ENCODE peak calls at places on chromosomes 11 and 22, in eight cellular contexts. P is right atrium auricular region; S is effector memory CD4-positive, alpha-beta T cell; K is IMR-90; F is cardiac muscle cell; R is upper lobe of left lung; O is substantia nigra; E is ascending aorta. G is an unnamed sample.

GRCh38 chr11:104000798-104001197 is 35.6 kb upstream of the DDI1 start:
- DNase-seq in O (no peak), E (no peak), P (no peak), S (no peak), R (no peak), K (peak), F (peak), G (no peak)

GRCh38 chr11:6418199-6418957 is 516 bp downstream of the APBB1 start:
- DNase-seq in F (no peak), P (no peak), O (no peak), K (no peak), S (no peak), E (no peak), R (no peak), G (no peak)

GRCh38 chr22:27790396-27791216 is 10.9 kb downstream of the MN1 start:
- DNase-seq in O (no peak), R (no peak), S (no peak), P (no peak), K (no peak), F (no peak), E (no peak), G (no peak)

GRCh38 chr11:65625628-65626342 is 10.2 kb downstream of the PCNX3 start:
- DNase-seq in R (peak), O (peak), K (no peak), F (peak), S (peak), P (no peak), E (no peak), G (peak)

GRCh38 chr11:115590254-115590653 is 86.0 kb upstream of the CADM1 start:
- DNase-seq in E (no peak), F (no peak), K (no peak), R (no peak), O (no peak), P (no peak), S (no peak), G (no peak)

GRCh38 chr22:32378703-32379272 is 21.1 kb downstream of the RFPL3 start:
- DNase-seq in R (no peak), F (peak), O (peak), E (no peak), P (no peak), K (peak), S (no peak), G (peak)

GRCh38 chr11:85346484-85346883 is 280.7 kb downstream of the DLG2 start:
- DNase-seq in O (no peak), P (no peak), R (no peak), E (no peak), F (no peak), K (no peak), S (no peak), G (no peak)

GRCh38 chr22:24305260-24305692 is 34.6 kb downstream of the SPECC1L start:
- DNase-seq in E (no peak), P (no peak), K (peak), O (no peak), R (no peak), S (no peak), F (peak), G (no peak)

GRCh38 chr11:74232316-74232950 is 61.3 kb downstream of the PPME1 start:
- DNase-seq in R (no peak), S (no peak), E (no peak), F (no peak), K (no peak), P (no peak), O (no peak), G (no peak)

GRCh38 chr11:81080476-81080875 is 1639.6 kb upstream of the TENM4 start:
- DNase-seq in F (no peak), K (no peak), R (no peak), O (no peak), E (no peak), P (no peak), S (no peak), G (no peak)

GRCh38 chr22:27775698-27776409 is 25.7 kb downstream of the MN1 start:
- DNase-seq in K (no peak), S (no peak), O (no peak), E (no peak), R (no peak), F (no peak), P (no peak), G (no peak)

GRCh38 chr11:69923196-69923595 is 104.0 kb upstream of the FGF3 start:
- DNase-seq in R (no peak), P (no peak), E (peak), O (no peak), K (no peak), F (no peak), S (no peak), G (no peak)

GRCh38 chr22:36289406-36289870 is 36.5 kb downstream of the APOL1 start:
- DNase-seq in R (peak), O (no peak), P (no peak), E (no peak), F (no peak), K (no peak), S (no peak), G (no peak)
- H3K27ac ChIP-seq in R (no peak), O (no peak), P (no peak), E (no peak), F (no peak), K (no peak), S (peak), G (no peak)

GRCh38 chr11:64203421-64204079 is 3.0 kb upstream of the FERMT3 start:
- DNase-seq in P (no peak), R (no peak), E (no peak), K (no peak), S (no peak), O (no peak), F (no peak), G (no peak)

GRCh38 chr11:64204464-64204989 is 2.0 kb upstream of the FERMT3 start:
- DNase-seq in E (peak), R (peak), P (peak), O (peak), K (peak), F (peak), S (peak), G (peak)

GRCh38 chr11:64201524-64201923 is 5.0 kb upstream of the FERMT3 start:
- DNase-seq in O (no peak), F (no peak), P (no peak), S (no peak), K (no peak), E (no peak), R (no peak), G (no peak)

GRCh38 chr11:64204080-64204440 is 2.5 kb upstream of the FERMT3 start:
- DNase-seq in E (no peak), F (no peak), P (no peak), K (no peak), O (no peak), R (no peak), S (no peak), G (no peak)

GRCh38 chr11:64202992-64203391 is 3.5 kb upstream of the FERMT3 start:
- DNase-seq in S (no peak), P (no peak), E (no peak), R (no peak), O (no peak), F (no peak), K (no peak), G (no peak)
- H3K27ac ChIP-seq in S (no peak), P (no peak), E (no peak), R (no peak), O (no peak), F (no peak), K (no peak), G (no peak)

GRCh38 chr11:76911415-76911808 is 50.7 kb downstream of the ACER3 start:
- DNase-seq in R (no peak), E (no peak), P (no peak), F (no peak), K (no peak), S (no peak), O (no peak), G (no peak)
- H3K27ac ChIP-seq in R (peak), E (no peak), P (no peak), F (no peak), K (no peak), S (no peak), O (no peak), G (no peak)

GRCh38 chr22:44360686-44361381 is 48.1 kb upstream of the SHISAL1 start:
- DNase-seq in S (no peak), K (peak), F (peak), P (peak), R (peak), E (peak), O (no peak), G (no peak)

GRCh38 chr22:44361391-44362126 is 48.8 kb upstream of the SHISAL1 start:
- DNase-seq in E (no peak), K (no peak), F (no peak), O (no peak), S (no peak), R (no peak), P (no peak), G (no peak)

GRCh38 chr22:44363980-44364749 is 51.4 kb upstream of the SHISAL1 start:
- DNase-seq in P (peak), O (no peak), K (no peak), S (no peak), F (no peak), E (peak), R (no peak), G (no peak)

GRCh38 chr22:44363214-44363979 is 50.6 kb upstream of the SHISAL1 start:
- DNase-seq in R (peak), F (peak), E (peak), S (no peak), O (no peak), K (peak), P (peak), G (no peak)

GRCh38 chr22:44362249-44363040 is 49.7 kb upstream of the SHISAL1 start:
- DNase-seq in E (no peak), S (no peak), O (no peak), R (no peak), K (peak), F (no peak), P (no peak), G (no peak)
- H3K27ac ChIP-seq in E (peak), S (no peak), O (no peak), R (no peak), K (peak), F (no peak), P (peak), G (no peak)

GRCh38 chr11:44742470-44742869 is 15.7 kb downstream of the TSPAN18 start:
- DNase-seq in E (no peak), S (no peak), R (no peak), O (no peak), P (no peak), F (no peak), K (no peak), G (no peak)

GRCh38 chr11:44741976-44742375 is 15.2 kb downstream of the TSPAN18 start:
- DNase-seq in S (no peak), O (no peak), F (no peak), K (no peak), E (no peak), R (no peak), P (no peak), G (no peak)

GRCh38 chr11:44743326-44743725 is 16.6 kb downstream of the TSPAN18 start:
- DNase-seq in F (no peak), K (no peak), P (no peak), O (no peak), S (no peak), E (no peak), R (no peak), G (no peak)

GRCh38 chr11:44746894-44747293 is 20.1 kb downstream of the TSPAN18 start:
- DNase-seq in F (no peak), P (no peak), E (no peak), O (peak), S (no peak), R (no peak), K (no peak), G (no peak)

DNA sequence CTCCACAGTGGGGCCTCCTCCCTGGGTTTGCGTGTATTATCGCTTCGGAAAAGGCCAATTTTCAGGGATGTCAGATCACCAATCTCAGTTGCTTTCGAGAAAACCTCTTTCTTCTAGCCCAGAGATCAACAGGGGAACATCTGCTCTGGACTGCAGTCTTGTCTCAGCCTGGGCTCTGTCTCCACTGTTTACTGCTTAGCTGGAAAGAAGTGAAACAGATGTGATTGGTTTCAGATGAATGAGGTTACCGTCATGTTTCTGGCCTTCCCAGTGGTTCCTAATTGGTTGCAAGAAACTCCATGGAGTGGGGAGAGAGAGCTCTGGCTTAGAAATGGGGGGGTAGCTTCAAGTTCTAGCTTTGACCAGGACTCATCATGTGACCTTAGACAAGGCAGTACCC is 17.4 kb downstream of the TSPAN18 start:
- DNase-seq in K (peak), P (no peak), E (no peak), R (no peak), F (no peak), O (no peak), S (no peak), G (no peak)
- H3K27ac ChIP-seq in K (peak), P (no peak), E (no peak), R (no peak), F (no peak), O (no peak), S (no peak), G (no peak)

GRCh38 chr22:22917377-22917776 is 29.8 kb downstream of the IGLL5 start:
- DNase-seq in F (no peak), K (no peak), E (no peak), O (no peak), R (no peak), P (no peak), S (no peak), G (no peak)

GRCh38 chr22:22916952-22917290 is 29.3 kb downstream of the IGLL5 start:
- DNase-seq in O (no peak), F (no peak), S (no peak), R (no peak), E (no peak), K (no peak), P (no peak), G (no peak)

GRCh38 chr22:22915670-22916035 is 28.0 kb downstream of the IGLL5 start:
- DNase-seq in R (no peak), P (no peak), S (no peak), E (no peak), F (no peak), K (no peak), O (no peak), G (no peak)

GRCh38 chr22:22914726-22915669 is 27.4 kb downstream of the IGLL5 start:
- DNase-seq in P (no peak), K (no peak), F (no peak), S (no peak), O (no peak), E (no peak), R (no peak), G (no peak)

GRCh38 chr22:22916215-22916951 is 28.8 kb downstream of the IGLL5 start:
- DNase-seq in S (no peak), P (no peak), K (no peak), E (no peak), R (no peak), F (no peak), O (no peak), G (no peak)
- H3K27ac ChIP-seq in S (no peak), P (no peak), K (no peak), E (no peak), R (no peak), F (no peak), O (no peak), G (no peak)

DNA sequence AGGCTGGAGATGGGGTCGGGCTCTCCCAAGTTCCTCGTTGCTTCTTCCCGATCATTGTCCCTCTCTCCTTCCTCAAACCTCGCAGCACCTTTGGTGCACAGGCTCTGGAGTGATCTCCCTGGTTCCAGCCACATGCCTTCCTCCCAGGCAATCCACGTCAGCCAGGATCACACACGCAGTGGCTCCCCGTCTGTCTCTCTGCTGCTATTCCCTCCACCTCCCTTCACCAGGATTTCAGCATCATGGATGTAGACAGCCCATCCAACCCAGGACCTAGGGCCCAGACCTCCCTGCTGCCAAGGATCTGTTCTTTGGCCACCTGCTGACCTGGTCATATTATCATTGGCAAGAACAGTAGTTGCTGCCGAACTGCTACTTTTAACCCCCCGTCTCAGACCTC is 40.1 kb downstream of the RBX1 start:
- DNase-seq in F (no peak), O (no peak), K (no peak), S (no peak), R (no peak), E (no peak), P (no peak), G (no peak)
- H3K27ac ChIP-seq in F (no peak), O (no peak), K (no peak), S (no peak), R (no peak), E (no peak), P (no peak), G (no peak)

GRCh38 chr11:59778122-59778521 is 22.9 kb downstream of the STX3 start:
- DNase-seq in R (no peak), K (no peak), F (no peak), S (no peak), O (no peak), E (peak), P (no peak), G (no peak)
- H3K27ac ChIP-seq in R (peak), K (no peak), F (no peak), S (no peak), O (no peak), E (peak), P (no peak), G (no peak)